ENCODE peak calls at places on chromosomes 11 and 22, in six cellular contexts. P is H9, H is neuronal stem cell, R is H1, F is mesenchymal stem cell, U is IMR-90. I is an unnamed sample.

GRCh38 chr11:78420255-78420764 is 2.7 kb upstream of the GAB2 start:
- DNase-seq in R (peak; percentile 76), U (peak; percentile 88), F (peak; percentile 81), H (peak; percentile 51), P (peak; percentile 42), I (peak; percentile 43)

GRCh38 chr22:46537221-46537945 is at the start of gene CELSR1:
- DNase-seq in F (no peak), R (peak; percentile 78), U (peak; percentile 11), P (peak; percentile 61), H (peak; percentile 55), I (peak; percentile 62)

GRCh38 chr11:120909676-120910215 is 114.2 kb upstream of the TBCEL start:
- DNase-seq in P (no peak), U (no peak), H (no peak), R (no peak), F (no peak), I (peak; percentile 88)

GRCh38 chr22:29480512-29481264 is 670 bp downstream of the NEFH start:
- DNase-seq in F (peak; percentile 36), H (no peak), P (peak; percentile 77), R (peak; percentile 81), U (peak; percentile 56), I (no peak)

GRCh38 chr22:29152381-29153138 is 53.1 kb upstream of the EMID1 start:
- DNase-seq in U (no peak), P (peak; percentile 52), H (no peak), F (peak; percentile 11), R (no peak), I (no peak)

GRCh38 chr11:44848963-44849350 is 101.7 kb downstream of the TP53I11 start:
- DNase-seq in R (no peak), H (no peak), F (no peak), U (no peak), P (no peak), I (no peak)

GRCh38 chr11:96357794-96358193 is 14.8 kb upstream of the MAML2 start:
- DNase-seq in H (no peak), R (no peak), U (no peak), P (no peak), F (no peak), I (no peak)

GRCh38 chr11:35337136-35337918 is 82.0 kb downstream of the SLC1A2 start:
- DNase-seq in P (no peak), R (no peak), U (peak; percentile 99), H (no peak), F (peak; percentile 98), I (peak; percentile 87)

GRCh38 chr11:96339704-96340554 is 3.1 kb downstream of the MAML2 start:
- DNase-seq in H (no peak), R (no peak), F (peak; percentile 27), P (no peak), U (peak; percentile 59), I (no peak)

GRCh38 chr11:45399166-45399565 is 113.0 kb upstream of the SYT13 start:
- DNase-seq in P (no peak), U (no peak), R (no peak), F (no peak), H (no peak), I (no peak)

GRCh38 chr22:44057411-44057987 is 33.4 kb downstream of the PARVB start:
- DNase-seq in U (no peak), R (no peak), P (no peak), F (no peak), H (no peak), I (no peak)

GRCh38 chr11:103676413-103676812 is 360.0 kb upstream of the DDI1 start:
- DNase-seq in U (no peak), R (no peak), F (no peak), H (no peak), P (no peak), I (no peak)

GRCh38 chr11:105838668-105839403 is 183.2 kb downstream of the MSANTD4 start:
- DNase-seq in P (no peak), U (peak; percentile 80), H (no peak), R (no peak), F (peak; percentile 68), I (no peak)

GRCh38 chr22:43994006-43994405 is 30.1 kb upstream of the PARVB start:
- DNase-seq in P (no peak), F (no peak), H (no peak), R (no peak), U (no peak), I (no peak)

GRCh38 chr11:59666969-59667368 is 1.9 kb downstream of the PATL1 start:
- DNase-seq in U (peak; percentile 15), P (no peak), F (peak; percentile 40), H (no peak), R (no peak), I (peak; percentile 16)

GRCh38 chr11:69094111-69094914 is 45.6 kb downstream of the TPCN2 start:
- DNase-seq in P (no peak), F (no peak), R (no peak), U (no peak), H (no peak), I (no peak)

GRCh38 chr11:35404397-35404775 is 15.0 kb downstream of the SLC1A2 start:
- DNase-seq in U (peak; percentile 38), H (no peak), P (peak; percentile 79), R (peak; percentile 79), F (peak; percentile 53), I (peak; percentile 57)

GRCh38 chr11:15585587-15586331 is 471.0 kb downstream of the INSC start:
- DNase-seq in R (no peak), H (no peak), F (no peak), P (no peak), U (no peak), I (no peak)

GRCh38 chr11:63560506-63561179 is 2.5 kb downstream of the PLAAT2 start:
- DNase-seq in U (no peak), H (no peak), R (no peak), F (no peak), P (peak; percentile 11), I (no peak)

GRCh38 chr11:7143908-7144307 is 55.1 kb downstream of the RBMXL2 start:
- DNase-seq in H (peak; percentile 23), U (peak; percentile 2), R (no peak), F (peak; percentile 13), P (no peak), I (no peak)

GRCh38 chr22:44173154-44173553 is 7.6 kb upstream of the PARVG start:
- DNase-seq in R (no peak), U (no peak), F (no peak), H (no peak), P (no peak), I (no peak)

DNA sequence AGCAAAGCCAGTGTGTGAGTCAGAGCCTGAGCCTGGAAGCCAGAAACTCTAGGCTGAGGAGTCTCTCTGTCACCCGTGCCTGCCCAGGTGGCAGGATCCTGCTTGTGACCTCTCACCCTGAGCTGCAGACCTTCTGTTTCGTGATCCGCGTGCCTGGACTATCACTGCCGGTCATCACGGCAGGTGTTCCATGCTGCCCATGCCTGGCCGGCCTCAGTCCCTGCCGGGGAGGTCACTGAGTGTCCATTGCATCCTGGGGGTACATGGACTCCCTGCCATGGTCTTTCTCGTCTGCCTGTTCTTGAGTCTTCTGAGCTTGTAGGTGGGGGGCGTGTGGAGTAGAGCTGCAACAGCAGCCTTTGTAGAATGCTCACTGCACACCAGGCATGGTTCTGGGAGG is 1032.4 kb downstream of the TBC1D22A start:
- DNase-seq in H (no peak), R (no peak), U (no peak), P (no peak), F (no peak), I (no peak)
- H2AFZ ChIP-seq in H (no peak overlapping the region), R (no peak overlapping the region), U (no peak overlapping the region), P (no peak overlapping the region), F (no peak overlapping the region), I (no peak overlapping the region)

GRCh38 chr22:49460662-49461371 is 366.9 kb downstream of the BRD1 start:
- DNase-seq in H (no peak), F (no peak), P (no peak), R (no peak), U (no peak), I (no peak)

GRCh38 chr22:49458708-49459099 is 369.0 kb downstream of the BRD1 start:
- DNase-seq in R (no peak), H (no peak), P (no peak), U (no peak), F (no peak), I (no peak)

GRCh38 chr22:49454726-49455125 is 372.9 kb downstream of the BRD1 start:
- DNase-seq in U (no peak), R (no peak), F (no peak), P (no peak), H (no peak), I (no peak)

GRCh38 chr22:49457146-49457545 is 370.5 kb downstream of the BRD1 start:
- DNase-seq in R (no peak), F (no peak), U (no peak), H (no peak), P (no peak), I (peak; percentile 11)

GRCh38 chr22:49457946-49458707 is 369.5 kb downstream of the BRD1 start:
- DNase-seq in U (no peak), R (no peak), P (no peak), F (no peak), H (no peak), I (no peak)
- H3K23ac ChIP-seq in U (no peak overlapping the region), R (no peak overlapping the region), P (peak overlapping the region; percentile 3), F (no peak overlapping the region), H (peak overlapping the region; percentile 22), I (no peak overlapping the region)

GRCh38 chr11:70825893-70826540 is 426.4 kb downstream of the SHANK2 start:
- DNase-seq in U (no peak), H (peak; percentile 26), P (no peak), F (no peak), R (no peak), I (no peak)

GRCh38 chr11:70826950-70827349 is 425.4 kb downstream of the SHANK2 start:
- DNase-seq in H (no peak), P (no peak), U (no peak), F (no peak), R (no peak), I (no peak)

GRCh38 chr11:70828498-70829159 is 423.7 kb downstream of the SHANK2 start:
- DNase-seq in H (no peak), F (no peak), P (no peak), U (no peak), R (no peak), I (no peak)

GRCh38 chr11:70824590-70825300 is 426.4 kb downstream of the CTTN start:
- DNase-seq in R (no peak), F (no peak), H (no peak), U (no peak), P (no peak), I (no peak)

GRCh38 chr11:70826541-70826943 is 425.8 kb downstream of the SHANK2 start:
- DNase-seq in R (peak; percentile 69), H (peak; percentile 57), F (no peak), P (peak; percentile 57), U (no peak), I (no peak)
- H2AFZ ChIP-seq in R (no peak overlapping the region), H (peak overlapping the region; percentile 86), F (no peak overlapping the region), P (no peak overlapping the region), U (no peak overlapping the region), I (no peak overlapping the region)

DNA sequence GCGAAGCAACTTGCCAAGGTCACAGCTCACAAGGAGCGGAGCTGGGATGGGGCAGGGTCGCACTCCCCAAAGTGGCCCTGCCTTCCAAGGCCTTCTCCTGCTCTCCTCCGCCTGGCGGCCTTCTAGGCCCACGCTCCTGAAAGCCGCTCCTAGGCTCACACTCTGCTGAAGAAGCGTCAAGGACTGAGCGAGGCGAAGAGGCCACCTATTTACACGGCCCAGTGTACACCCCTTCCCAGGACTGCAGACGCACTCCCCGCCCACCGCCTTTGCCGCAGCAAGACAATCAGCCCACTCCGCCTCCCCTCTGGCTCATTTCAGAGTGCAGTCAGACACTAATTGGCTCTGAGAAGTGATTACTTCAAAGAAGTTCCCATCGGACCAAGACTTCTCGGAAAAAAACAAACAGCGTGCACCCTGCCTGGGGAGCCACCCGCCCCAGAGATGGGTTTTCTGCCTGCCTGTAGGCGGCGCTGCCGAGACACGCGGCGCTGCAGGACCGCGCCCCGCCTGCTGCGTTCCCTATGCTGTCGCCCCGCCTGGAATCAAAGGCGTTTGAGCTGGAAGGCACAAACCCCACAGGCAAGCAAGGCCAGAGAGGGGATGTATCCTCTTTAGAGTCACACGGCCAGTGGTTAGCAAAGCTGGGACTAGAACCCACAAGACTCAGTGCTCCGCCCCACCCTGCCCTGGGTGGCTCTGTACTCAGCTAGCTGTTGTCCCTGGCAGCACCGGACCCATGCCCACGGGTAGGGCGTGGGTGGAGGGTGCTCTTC is 414.8 kb downstream of the BUD13 start:
- DNase-seq in P (peak; percentile 93), R (peak; percentile 88), U (no peak), H (peak; percentile 81), F (no peak), I (peak; percentile 11)
- H3K23ac ChIP-seq in P (no peak overlapping the region), R (no peak overlapping the region), U (no peak overlapping the region), H (no peak overlapping the region), F (no peak overlapping the region), I (no peak overlapping the region)